ENCODE peak calls at places on chromosomes 13 and 19, in four cellular contexts. P, H, F and Z are unnamed samples.

GRCh38 chr13:22828081-22828480 is 352.7 kb upstream of the SGCG start:
- DNase-seq in P (peak), H (no peak), F (no peak), Z (no peak)

GRCh38 chr13:27242642-27243185 is 8.6 kb upstream of the RPL21 start:
- DNase-seq in P (peak), H (no peak), F (no peak), Z (no peak)

GRCh38 chr13:40247845-40248244 is 418.6 kb downstream of the FOXO1 start:
- DNase-seq in P (no peak), H (no peak), F (no peak), Z (no peak)

GRCh38 chr13:26831336-26831908 is 70.8 kb upstream of the GPR12 start:
- DNase-seq in P (no peak), H (no peak), F (no peak), Z (no peak)

GRCh38 chr13:102191951-102192461 is 209.8 kb downstream of the FGF14 start:
- DNase-seq in P (no peak), H (no peak), F (no peak), Z (no peak)

GRCh38 chr19:34145741-34146202 is 26.5 kb upstream of the LSM14A start:
- DNase-seq in P (peak), H (no peak), F (peak), Z (peak)

GRCh38 chr19:47264629-47265028 is 8.3 kb downstream of the CCDC9 start:
- DNase-seq in P (no peak), H (no peak), F (no peak), Z (no peak)

GRCh38 chr13:20828540-20829364 is 55.0 kb upstream of the EEF1AKMT1 start:
- DNase-seq in P (peak), H (peak), F (peak), Z (peak)

GRCh38 chr19:48413879-48414623 is 20.6 kb downstream of the GRIN2D start:
- DNase-seq in P (no peak), H (no peak), F (no peak), Z (peak)

GRCh38 chr19:44683434-44684210 is 12.3 kb downstream of the CEACAM19 start:
- DNase-seq in P (no peak), H (no peak), F (no peak), Z (no peak)

GRCh38 chr19:44686896-44687295 is 12.1 kb upstream of the CEACAM16 start:
- DNase-seq in P (no peak), H (no peak), F (no peak), Z (no peak)

GRCh38 chr19:44685877-44686276 is 13.1 kb upstream of the CEACAM16 start:
- DNase-seq in P (no peak), H (no peak), F (no peak), Z (peak)

GRCh38 chr19:44682807-44683206 is 11.5 kb downstream of the CEACAM19 start:
- DNase-seq in P (no peak), H (no peak), F (no peak), Z (no peak)

GRCh38 chr19:44684892-44685847 is 13.8 kb upstream of the CEACAM16 start:
- DNase-seq in P (peak), H (no peak), F (peak), Z (peak)
- TF ChIP-seq CHD4 in P (no peak), H (no peak), F (no peak), Z (peak)

DNA sequence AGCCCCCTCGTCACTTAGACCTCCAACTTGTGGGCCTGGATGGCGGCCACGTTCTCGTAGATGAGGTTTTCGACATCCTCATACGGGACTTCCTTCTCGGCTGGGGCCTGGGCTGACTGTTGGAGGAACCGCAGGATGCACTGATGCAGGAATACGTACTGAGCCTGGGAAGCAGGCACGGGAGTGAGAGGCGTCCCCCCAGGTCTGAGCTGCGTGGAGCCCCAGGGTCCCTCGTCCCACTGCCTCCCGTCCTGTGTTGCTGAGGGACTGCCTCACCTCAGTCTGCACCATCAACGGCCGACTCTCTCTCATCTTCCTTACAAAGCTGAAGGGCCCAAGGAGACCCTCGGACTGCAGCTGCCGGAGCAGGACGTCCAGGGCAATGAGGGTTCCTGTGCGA is 1.7 kb upstream of the SYT5 start:
- DNase-seq in P (no peak), H (no peak), F (no peak), Z (no peak)
- TF ChIP-seq CHD4 in P (no peak), H (no peak), F (no peak), Z (no peak)

GRCh38 chr19:17205237-17206140 is 9.7 kb upstream of the USE1 start:
- DNase-seq in P (peak), H (no peak), F (peak), Z (peak)
- TF ChIP-seq CHD4 in P (no peak), H (no peak), F (no peak), Z (no peak)

DNA sequence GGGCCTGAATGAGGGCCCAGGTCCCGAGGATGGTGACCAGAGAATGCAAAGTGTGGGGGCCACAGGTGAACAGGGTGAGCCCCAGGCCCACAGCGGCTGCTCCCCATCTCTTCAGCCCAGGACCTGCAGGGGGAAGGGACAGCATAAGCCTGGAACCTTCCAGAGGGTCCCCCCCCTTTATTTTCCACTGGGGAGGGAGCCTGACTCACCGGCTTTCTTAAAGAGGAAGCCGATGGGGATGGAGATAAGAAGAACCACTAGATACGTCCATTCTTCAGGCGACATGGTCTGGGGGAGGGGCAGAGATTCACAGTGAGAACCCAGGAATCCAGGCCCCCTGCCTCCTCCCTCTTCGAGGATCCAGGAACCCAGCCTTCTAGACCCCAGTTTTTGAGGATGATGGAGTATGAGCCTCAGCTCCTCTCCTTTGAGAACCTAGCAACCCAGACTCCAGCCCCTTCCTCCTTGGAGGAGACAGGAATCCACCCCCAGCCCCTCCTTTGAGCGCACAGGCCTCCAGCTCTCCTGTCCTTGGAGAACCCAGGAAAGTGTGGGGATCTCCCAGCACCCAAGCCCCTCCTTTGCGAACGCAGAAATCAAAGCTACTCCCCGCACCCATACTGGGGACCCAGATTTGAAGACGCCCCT is 1.0 kb downstream of the MBOAT7 start:
- DNase-seq in P (peak), H (no peak), F (no peak), Z (no peak)
- TF ChIP-seq CHD4 in P (no peak), H (no peak), F (no peak), Z (no peak)

DNA sequence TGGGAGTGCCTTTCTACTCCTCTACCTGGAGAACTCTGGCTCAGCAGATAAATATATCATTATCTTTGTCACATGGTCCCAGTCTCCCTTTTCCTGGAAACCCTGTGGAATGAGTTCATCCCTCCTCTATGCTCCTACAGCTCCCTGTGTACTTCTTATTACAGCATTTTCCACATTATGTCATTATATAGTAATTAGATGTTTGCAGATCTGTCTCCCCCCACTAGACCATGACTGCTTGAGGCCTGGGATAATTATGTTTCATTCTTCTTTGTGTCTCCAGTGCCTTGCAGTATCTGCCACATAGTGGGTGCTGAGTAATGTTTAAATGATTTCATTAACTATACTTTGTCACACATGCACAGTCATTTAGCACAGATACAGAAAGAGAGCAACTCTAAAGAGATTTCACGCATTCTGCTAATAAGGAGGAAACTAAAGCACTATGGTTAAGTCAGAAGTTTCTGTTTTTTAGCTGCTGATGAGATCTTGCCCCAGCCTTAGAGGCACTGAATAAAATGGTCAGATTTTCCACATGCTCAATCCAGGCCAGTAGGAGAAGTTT is 66.1 kb upstream of the DIAPH3 start:
- DNase-seq in P (peak), H (no peak), F (no peak), Z (no peak)
- TF ChIP-seq CHD4 in P (no peak), H (no peak), F (no peak), Z (no peak)

DNA sequence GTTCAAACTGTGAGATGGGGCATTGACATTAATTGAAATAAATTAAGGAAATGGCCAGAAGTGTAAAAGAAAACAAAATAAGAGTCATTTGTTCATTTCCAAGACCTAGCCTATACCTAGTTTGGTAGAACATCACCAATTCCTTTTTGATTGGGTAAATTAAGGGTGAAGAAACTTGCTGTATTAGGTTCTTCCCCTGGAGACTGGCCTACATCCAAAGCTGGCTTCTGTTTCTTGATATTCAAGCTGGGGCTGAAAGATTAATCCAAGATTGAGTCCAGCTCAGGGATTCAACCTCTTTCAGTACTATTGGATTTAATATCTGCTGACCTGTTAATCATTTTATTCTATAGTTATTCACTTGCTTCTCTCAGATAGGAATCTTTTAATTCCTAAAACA is 183.2 kb downstream of the GPC6 start:
- DNase-seq in P (no peak), H (no peak), F (no peak), Z (no peak)
- TF ChIP-seq CHD4 in P (no peak), H (no peak), F (no peak), Z (no peak)

GRCh38 chr13:79314652-79315051 is 91.4 kb downstream of the RBM26 start:
- DNase-seq in P (no peak), H (no peak), F (no peak), Z (no peak)
- TF ChIP-seq CHD4 in P (no peak), H (no peak), F (no peak), Z (no peak)